ENCODE peak calls at places on chromosomes 4 and X, in eight cellular contexts. N is upper lobe of left lung, R is NB4, E is prostate gland, B is choroid plexus epithelial cell, W is adrenal gland, Z is lower lobe of right lung, C is left ventricle myocardium inferior. V is an unnamed sample.

GRCh38 chr4:158255727-158256324 is 45.5 kb downstream of the TMEM144 start:
- DNase-seq in N (no peak), R (peak), Z (no peak), W (no peak), E (peak), C (no peak), B (peak), V (peak)

GRCh38 chr4:19999775-20000414 is 251.8 kb upstream of the SLIT2 start:
- DNase-seq in R (no peak), E (no peak), W (no peak), C (no peak), Z (no peak), B (no peak), N (no peak), V (no peak)

GRCh38 chr4:148530114-148530513 is 87.9 kb upstream of the NR3C2 start:
- DNase-seq in W (no peak), E (no peak), Z (no peak), C (no peak), N (no peak), B (no peak), R (no peak), V (no peak)

GRCh38 chr4:17232575-17233253 is 279.2 kb downstream of the QDPR start:
- DNase-seq in E (no peak), B (peak), R (no peak), N (no peak), C (peak), Z (no peak), W (peak), V (peak)

GRCh38 chr4:42474406-42474805 is 77.1 kb downstream of the SHISA3 start:
- DNase-seq in R (no peak), B (no peak), N (no peak), Z (no peak), C (no peak), W (no peak), E (no peak), V (no peak)

GRCh38 chrX:30283456-30284200 is 25.6 kb downstream of the NR0B1 start:
- DNase-seq in B (peak), R (peak), N (no peak), C (no peak), Z (no peak), E (no peak), W (peak), V (peak)

GRCh38 chr4:81527115-81527514 is 55.4 kb upstream of the RASGEF1B start:
- DNase-seq in B (no peak), W (no peak), E (no peak), R (no peak), C (peak), Z (peak), N (peak), V (no peak)

GRCh38 chr4:117085185-117085701 is at the start of gene TRAM1L1:
- DNase-seq in B (peak), R (no peak), W (peak), Z (peak), C (peak), N (peak), E (peak), V (peak)

GRCh38 chrX:24151513-24151912 is 2.0 kb downstream of the ZFX start:
- DNase-seq in W (no peak), R (no peak), Z (no peak), B (no peak), E (no peak), C (no peak), N (no peak), V (no peak)

GRCh38 chr4:66178901-66179300 is 508.6 kb upstream of the EPHA5 start:
- DNase-seq in R (no peak), E (no peak), B (peak), N (no peak), Z (no peak), W (no peak), C (no peak), V (peak)

GRCh38 chr4:55503164-55503563 is 43.5 kb downstream of the CLOCK start:
- DNase-seq in N (no peak), R (peak), E (no peak), Z (no peak), B (peak), C (no peak), W (no peak), V (peak)

GRCh38 chr4:55512077-55512476 is 34.6 kb downstream of the CLOCK start:
- DNase-seq in R (no peak), B (no peak), Z (no peak), C (no peak), E (no peak), N (no peak), W (no peak), V (no peak)

GRCh38 chr4:55509272-55509671 is 37.4 kb downstream of the CLOCK start:
- DNase-seq in E (no peak), R (no peak), W (no peak), N (no peak), C (no peak), B (peak), Z (no peak), V (no peak)

GRCh38 chr4:55510685-55511084 is 36.0 kb downstream of the CLOCK start:
- DNase-seq in C (no peak), Z (no peak), W (no peak), E (no peak), N (no peak), B (no peak), R (no peak), V (no peak)

GRCh38 chr4:55507612-55508011 is 39.1 kb downstream of the CLOCK start:
- DNase-seq in E (no peak), B (no peak), C (no peak), N (no peak), Z (no peak), W (no peak), R (no peak), V (peak)
- TF ChIP-seq CTCF in E (no peak), B (no peak), C (no peak), N (no peak), Z (no peak), W (no peak), R (no peak), V (no peak)

GRCh38 chr4:78775278-78776030 is 696 bp upstream of the BMP2K start:
- DNase-seq in E (peak), R (peak), Z (peak), W (peak), C (peak), B (peak), N (peak), V (peak)
- H3K4me3 ChIP-seq in E (peak), R (peak), Z (peak), W (peak), C (peak), B (peak), N (peak), V (peak)

DNA sequence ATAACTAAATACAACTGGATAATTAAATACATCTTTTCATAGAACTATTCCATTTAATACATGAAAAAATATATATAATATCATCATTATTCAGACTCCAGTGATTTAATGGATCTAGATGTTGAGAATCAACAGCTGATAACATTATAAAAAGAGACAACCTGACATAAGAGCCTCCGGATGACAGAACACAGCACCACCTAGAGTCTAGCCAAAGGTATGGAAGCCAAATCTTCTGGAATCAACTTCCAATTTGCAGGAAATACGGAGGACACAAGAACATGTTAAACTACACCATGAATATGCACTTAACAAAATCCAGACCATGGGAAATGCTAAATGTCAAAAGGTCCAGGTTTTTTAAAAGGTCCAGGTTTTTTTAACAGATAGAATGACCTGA is 55.0 kb downstream of the LRBA start:
- DNase-seq in W (no peak), R (peak), B (peak), E (no peak), C (no peak), N (no peak), Z (no peak), V (peak)
- TF ChIP-seq CTCF in W (peak), R (peak), B (peak), E (no peak), C (peak), N (peak), Z (peak), V (peak)

DNA sequence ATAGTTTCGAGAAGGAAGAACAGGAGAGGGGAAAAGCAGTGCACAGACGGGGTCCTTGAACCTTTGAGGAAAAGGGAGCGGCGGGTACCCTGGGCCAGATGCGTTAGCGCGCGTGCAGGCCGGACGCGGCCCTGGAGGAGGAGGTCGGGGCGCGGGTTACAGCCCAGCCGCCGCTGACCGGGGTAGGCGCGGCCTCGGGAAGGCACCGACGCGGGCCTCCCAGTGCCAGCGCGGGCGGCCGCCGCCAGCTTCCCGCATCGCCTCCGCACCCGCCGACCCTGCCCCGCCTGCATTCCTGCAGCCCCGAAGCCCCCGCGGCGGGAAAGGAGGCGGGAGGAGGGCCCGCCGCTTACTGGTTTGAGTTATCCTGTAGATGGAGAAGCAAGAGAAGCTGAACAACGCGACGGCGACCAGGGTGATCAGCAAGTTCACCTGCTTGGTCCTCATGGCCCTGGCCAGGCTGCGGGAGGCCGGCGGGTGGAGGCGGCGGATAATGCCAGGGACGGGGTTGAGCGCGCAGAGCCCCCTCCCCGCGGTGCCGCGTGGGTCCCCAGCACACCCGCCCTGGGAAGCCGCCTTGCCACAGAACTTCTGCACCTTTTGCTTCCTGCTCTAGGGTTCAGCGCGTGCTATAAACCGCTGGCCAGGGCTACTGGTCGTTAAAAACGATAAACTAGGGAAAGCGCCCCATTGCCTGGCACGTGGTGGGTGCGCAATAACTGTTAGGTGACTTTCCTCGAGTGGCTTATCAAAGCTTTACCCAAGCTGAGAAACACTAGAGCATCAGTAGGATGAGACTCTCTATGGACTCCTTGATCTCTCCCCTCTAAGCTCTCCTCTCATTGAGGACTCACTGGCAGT is at the start of gene MGAT4D:
- DNase-seq in R (peak), W (no peak), E (no peak), B (no peak), N (no peak), C (no peak), Z (no peak), V (no peak)
- H3K4me3 ChIP-seq in R (no peak), W (no peak), E (peak), B (no peak), N (peak), C (peak), Z (peak), V (no peak)

GRCh38 chrX:48956728-48957414 is 536 bp downstream of the OTUD5 start:
- DNase-seq in R (peak), N (no peak), E (peak), C (no peak), Z (peak), B (no peak), W (peak), V (no peak)

GRCh38 chrX:48958635-48959094 is 1.3 kb upstream of the OTUD5 start:
- DNase-seq in W (peak), R (peak), B (peak), E (peak), N (no peak), C (peak), Z (no peak), V (peak)

GRCh38 chrX:48960291-48960690 is 2.9 kb upstream of the OTUD5 start:
- DNase-seq in W (no peak), E (no peak), B (no peak), C (no peak), R (no peak), N (no peak), Z (no peak), V (no peak)

GRCh38 chrX:48957477-48957826 is at the start of gene OTUD5:
- DNase-seq in R (peak), W (no peak), B (no peak), C (peak), N (peak), Z (peak), E (no peak), V (no peak)

GRCh38 chrX:48957827-48958634 is 624 bp upstream of the OTUD5 start:
- DNase-seq in B (peak), C (peak), E (peak), N (peak), W (peak), R (peak), Z (peak), V (peak)
- TF ChIP-seq CTCF in B (no peak), C (no peak), E (no peak), N (no peak), W (no peak), R (no peak), Z (no peak), V (no peak)

V was measured in fibroblast of the aortic adventitia.